ENCODE peak calls at places on chromosomes 16 and 17, in nine cellular contexts. One of them, this sample, is unnamed.

GRCh38 chr17:38416840-38417209 is 11.4 kb upstream of the ARHGAP23 start:
- DNase-seq in stimulated activated naive CD8-positive, alpha-beta T cell treated with anti-CD3 and anti-CD28 coated beads, Interleukin-15, Interleukin-2, amounts not matched to agents 100 U/mL and 50 U/mL, for 24 hours: no peak
- DNase-seq in tibial nerve: no peak
- DNase-seq in stimulated activated CD8-positive, alpha-beta memory T cell treated with anti-CD3 and anti-CD28 coated beads, Interleukin-4, amount 100 ng/mL, for 4 hours: no peak
- DNase-seq in H1: no peak
- DNase-seq in stimulated activated CD4-positive, alpha-beta T cell treated with anti-CD3 and anti-CD28 coated beads, Interleukin-12 subunit alpha, Interleukin-12 subunit beta, amount 100 ng/mL, for 48 hours: no peak
- DNase-seq in gastrocnemius medialis: no peak
- DNase-seq in PC-3: no peak
- DNase-seq in ovary: no peak
- DNase-seq in this sample: no peak

GRCh38 chr16:84331998-84332780 is 36.1 kb upstream of the ATP2C2 start:
- DNase-seq in stimulated activated naive CD8-positive, alpha-beta T cell treated with anti-CD3 and anti-CD28 coated beads, Interleukin-15, Interleukin-2, amounts not matched to agents 100 U/mL and 50 U/mL, for 24 hours: no peak
- DNase-seq in tibial nerve: no peak
- DNase-seq in stimulated activated CD8-positive, alpha-beta memory T cell treated with anti-CD3 and anti-CD28 coated beads, Interleukin-4, amount 100 ng/mL, for 4 hours: no peak
- DNase-seq in H1: no peak
- DNase-seq in stimulated activated CD4-positive, alpha-beta T cell treated with anti-CD3 and anti-CD28 coated beads, Interleukin-12 subunit alpha, Interleukin-12 subunit beta, amount 100 ng/mL, for 48 hours: no peak
- DNase-seq in gastrocnemius medialis: no peak
- DNase-seq in PC-3: peak; percentile 48
- DNase-seq in ovary: no peak
- DNase-seq in this sample: no peak

GRCh38 chr17:1031711-1032110 is 34.8 kb downstream of the TIMM22 start:
- DNase-seq in stimulated activated naive CD8-positive, alpha-beta T cell treated with anti-CD3 and anti-CD28 coated beads, Interleukin-15, Interleukin-2, amounts not matched to agents 100 U/mL and 50 U/mL, for 24 hours: no peak
- DNase-seq in tibial nerve: no peak
- DNase-seq in stimulated activated CD8-positive, alpha-beta memory T cell treated with anti-CD3 and anti-CD28 coated beads, Interleukin-4, amount 100 ng/mL, for 4 hours: no peak
- DNase-seq in H1: peak; percentile 73
- DNase-seq in stimulated activated CD4-positive, alpha-beta T cell treated with anti-CD3 and anti-CD28 coated beads, Interleukin-12 subunit alpha, Interleukin-12 subunit beta, amount 100 ng/mL, for 48 hours: no peak
- DNase-seq in gastrocnemius medialis: no peak
- DNase-seq in PC-3: no peak
- DNase-seq in ovary: peak; percentile 85
- DNase-seq in this sample: no peak

GRCh38 chr17:62933986-62934385 is 32.0 kb upstream of the TANC2 start:
- DNase-seq in stimulated activated naive CD8-positive, alpha-beta T cell treated with anti-CD3 and anti-CD28 coated beads, Interleukin-15, Interleukin-2, amounts not matched to agents 100 U/mL and 50 U/mL, for 24 hours: no peak
- DNase-seq in tibial nerve: no peak
- DNase-seq in stimulated activated CD8-positive, alpha-beta memory T cell treated with anti-CD3 and anti-CD28 coated beads, Interleukin-4, amount 100 ng/mL, for 4 hours: no peak
- DNase-seq in H1: no peak
- DNase-seq in stimulated activated CD4-positive, alpha-beta T cell treated with anti-CD3 and anti-CD28 coated beads, Interleukin-12 subunit alpha, Interleukin-12 subunit beta, amount 100 ng/mL, for 48 hours: no peak
- DNase-seq in gastrocnemius medialis: no peak
- DNase-seq in PC-3: no peak
- DNase-seq in ovary: no peak
- DNase-seq in this sample: no peak

GRCh38 chr16:27980076-27980775 is 83.3 kb downstream of the GSG1L start:
- DNase-seq in stimulated activated naive CD8-positive, alpha-beta T cell treated with anti-CD3 and anti-CD28 coated beads, Interleukin-15, Interleukin-2, amounts not matched to agents 100 U/mL and 50 U/mL, for 24 hours: no peak
- DNase-seq in tibial nerve: no peak
- DNase-seq in stimulated activated CD8-positive, alpha-beta memory T cell treated with anti-CD3 and anti-CD28 coated beads, Interleukin-4, amount 100 ng/mL, for 4 hours: no peak
- DNase-seq in H1: no peak
- DNase-seq in stimulated activated CD4-positive, alpha-beta T cell treated with anti-CD3 and anti-CD28 coated beads, Interleukin-12 subunit alpha, Interleukin-12 subunit beta, amount 100 ng/mL, for 48 hours: no peak
- DNase-seq in gastrocnemius medialis: no peak
- DNase-seq in PC-3: no peak
- DNase-seq in ovary: no peak
- DNase-seq in this sample: no peak

GRCh38 chr17:28925912-28926365 is 23.1 kb upstream of the DHRS13 start:
- DNase-seq in stimulated activated naive CD8-positive, alpha-beta T cell treated with anti-CD3 and anti-CD28 coated beads, Interleukin-15, Interleukin-2, amounts not matched to agents 100 U/mL and 50 U/mL, for 24 hours: peak; percentile 31
- DNase-seq in tibial nerve: no peak
- DNase-seq in stimulated activated CD8-positive, alpha-beta memory T cell treated with anti-CD3 and anti-CD28 coated beads, Interleukin-4, amount 100 ng/mL, for 4 hours: no peak
- DNase-seq in H1: no peak
- DNase-seq in stimulated activated CD4-positive, alpha-beta T cell treated with anti-CD3 and anti-CD28 coated beads, Interleukin-12 subunit alpha, Interleukin-12 subunit beta, amount 100 ng/mL, for 48 hours: peak; percentile 13
- DNase-seq in gastrocnemius medialis: no peak
- DNase-seq in PC-3: peak; percentile 74
- DNase-seq in ovary: no peak
- DNase-seq in this sample: no peak

GRCh38 chr16:27310576-27311448 is 3.0 kb upstream of the IL4R start:
- DNase-seq in stimulated activated naive CD8-positive, alpha-beta T cell treated with anti-CD3 and anti-CD28 coated beads, Interleukin-15, Interleukin-2, amounts not matched to agents 100 U/mL and 50 U/mL, for 24 hours: no peak
- DNase-seq in tibial nerve: no peak
- DNase-seq in stimulated activated CD8-positive, alpha-beta memory T cell treated with anti-CD3 and anti-CD28 coated beads, Interleukin-4, amount 100 ng/mL, for 4 hours: no peak
- DNase-seq in H1: no peak
- DNase-seq in stimulated activated CD4-positive, alpha-beta T cell treated with anti-CD3 and anti-CD28 coated beads, Interleukin-12 subunit alpha, Interleukin-12 subunit beta, amount 100 ng/mL, for 48 hours: no peak
- DNase-seq in gastrocnemius medialis: no peak
- DNase-seq in PC-3: no peak
- DNase-seq in ovary: no peak
- DNase-seq in this sample: no peak

GRCh38 chr17:1714488-1714979 is 4.4 kb upstream of the TLCD2 start:
- DNase-seq in stimulated activated naive CD8-positive, alpha-beta T cell treated with anti-CD3 and anti-CD28 coated beads, Interleukin-15, Interleukin-2, amounts not matched to agents 100 U/mL and 50 U/mL, for 24 hours: peak; percentile 45
- DNase-seq in tibial nerve: peak; percentile 99
- DNase-seq in stimulated activated CD8-positive, alpha-beta memory T cell treated with anti-CD3 and anti-CD28 coated beads, Interleukin-4, amount 100 ng/mL, for 4 hours: no peak
- DNase-seq in H1: peak; percentile 92
- DNase-seq in stimulated activated CD4-positive, alpha-beta T cell treated with anti-CD3 and anti-CD28 coated beads, Interleukin-12 subunit alpha, Interleukin-12 subunit beta, amount 100 ng/mL, for 48 hours: no peak
- DNase-seq in gastrocnemius medialis: peak; percentile 98
- DNase-seq in PC-3: peak; percentile 93
- DNase-seq in ovary: peak; percentile 99
- DNase-seq in this sample: peak; percentile 35

GRCh38 chr17:64336760-64337413 is 53.8 kb downstream of the PECAM1 start:
- DNase-seq in stimulated activated naive CD8-positive, alpha-beta T cell treated with anti-CD3 and anti-CD28 coated beads, Interleukin-15, Interleukin-2, amounts not matched to agents 100 U/mL and 50 U/mL, for 24 hours: no peak
- DNase-seq in tibial nerve: no peak
- DNase-seq in stimulated activated CD8-positive, alpha-beta memory T cell treated with anti-CD3 and anti-CD28 coated beads, Interleukin-4, amount 100 ng/mL, for 4 hours: no peak
- DNase-seq in H1: peak; percentile 49
- DNase-seq in stimulated activated CD4-positive, alpha-beta T cell treated with anti-CD3 and anti-CD28 coated beads, Interleukin-12 subunit alpha, Interleukin-12 subunit beta, amount 100 ng/mL, for 48 hours: no peak
- DNase-seq in gastrocnemius medialis: no peak
- DNase-seq in PC-3: no peak
- DNase-seq in ovary: no peak
- DNase-seq in this sample: no peak

GRCh38 chr17:62751350-62751691 is 56.8 kb downstream of the MARCHF10 start:
- DNase-seq in stimulated activated naive CD8-positive, alpha-beta T cell treated with anti-CD3 and anti-CD28 coated beads, Interleukin-15, Interleukin-2, amounts not matched to agents 100 U/mL and 50 U/mL, for 24 hours: no peak
- DNase-seq in tibial nerve: no peak
- DNase-seq in stimulated activated CD8-positive, alpha-beta memory T cell treated with anti-CD3 and anti-CD28 coated beads, Interleukin-4, amount 100 ng/mL, for 4 hours: no peak
- DNase-seq in H1: no peak
- DNase-seq in stimulated activated CD4-positive, alpha-beta T cell treated with anti-CD3 and anti-CD28 coated beads, Interleukin-12 subunit alpha, Interleukin-12 subunit beta, amount 100 ng/mL, for 48 hours: no peak
- DNase-seq in gastrocnemius medialis: no peak
- DNase-seq in PC-3: no peak
- DNase-seq in ovary: no peak
- DNase-seq in this sample: no peak

GRCh38 chr16:31005350-31006085 is 4.9 kb downstream of the STX1B start:
- DNase-seq in stimulated activated naive CD8-positive, alpha-beta T cell treated with anti-CD3 and anti-CD28 coated beads, Interleukin-15, Interleukin-2, amounts not matched to agents 100 U/mL and 50 U/mL, for 24 hours: no peak
- DNase-seq in tibial nerve: no peak
- DNase-seq in stimulated activated CD8-positive, alpha-beta memory T cell treated with anti-CD3 and anti-CD28 coated beads, Interleukin-4, amount 100 ng/mL, for 4 hours: no peak
- DNase-seq in H1: no peak
- DNase-seq in stimulated activated CD4-positive, alpha-beta T cell treated with anti-CD3 and anti-CD28 coated beads, Interleukin-12 subunit alpha, Interleukin-12 subunit beta, amount 100 ng/mL, for 48 hours: no peak
- DNase-seq in gastrocnemius medialis: no peak
- DNase-seq in PC-3: no peak
- DNase-seq in ovary: no peak
- DNase-seq in this sample: no peak

GRCh38 chr17:1274243-1274608 is 4.0 kb downstream of the BHLHA9 start:
- DNase-seq in stimulated activated naive CD8-positive, alpha-beta T cell treated with anti-CD3 and anti-CD28 coated beads, Interleukin-15, Interleukin-2, amounts not matched to agents 100 U/mL and 50 U/mL, for 24 hours: no peak
- DNase-seq in tibial nerve: no peak
- DNase-seq in stimulated activated CD8-positive, alpha-beta memory T cell treated with anti-CD3 and anti-CD28 coated beads, Interleukin-4, amount 100 ng/mL, for 4 hours: no peak
- DNase-seq in H1: no peak
- DNase-seq in stimulated activated CD4-positive, alpha-beta T cell treated with anti-CD3 and anti-CD28 coated beads, Interleukin-12 subunit alpha, Interleukin-12 subunit beta, amount 100 ng/mL, for 48 hours: no peak
- DNase-seq in gastrocnemius medialis: no peak
- DNase-seq in PC-3: no peak
- DNase-seq in ovary: no peak
- DNase-seq in this sample: no peak

GRCh38 chr17:47987240-47987835 is 16.4 kb downstream of the CDK5RAP3 start:
- DNase-seq in stimulated activated naive CD8-positive, alpha-beta T cell treated with anti-CD3 and anti-CD28 coated beads, Interleukin-15, Interleukin-2, amounts not matched to agents 100 U/mL and 50 U/mL, for 24 hours: no peak
- DNase-seq in tibial nerve: no peak
- DNase-seq in stimulated activated CD8-positive, alpha-beta memory T cell treated with anti-CD3 and anti-CD28 coated beads, Interleukin-4, amount 100 ng/mL, for 4 hours: no peak
- DNase-seq in H1: peak; percentile 60
- DNase-seq in stimulated activated CD4-positive, alpha-beta T cell treated with anti-CD3 and anti-CD28 coated beads, Interleukin-12 subunit alpha, Interleukin-12 subunit beta, amount 100 ng/mL, for 48 hours: no peak
- DNase-seq in gastrocnemius medialis: no peak
- DNase-seq in PC-3: no peak
- DNase-seq in ovary: no peak
- DNase-seq in this sample: peak; percentile 31

GRCh38 chr17:40364121-40364861 is at the start of gene GJD3:
- DNase-seq in stimulated activated naive CD8-positive, alpha-beta T cell treated with anti-CD3 and anti-CD28 coated beads, Interleukin-15, Interleukin-2, amounts not matched to agents 100 U/mL and 50 U/mL, for 24 hours: no peak
- DNase-seq in tibial nerve: no peak
- DNase-seq in stimulated activated CD8-positive, alpha-beta memory T cell treated with anti-CD3 and anti-CD28 coated beads, Interleukin-4, amount 100 ng/mL, for 4 hours: no peak
- DNase-seq in H1: peak; percentile 81
- DNase-seq in stimulated activated CD4-positive, alpha-beta T cell treated with anti-CD3 and anti-CD28 coated beads, Interleukin-12 subunit alpha, Interleukin-12 subunit beta, amount 100 ng/mL, for 48 hours: no peak
- DNase-seq in gastrocnemius medialis: no peak
- DNase-seq in PC-3: no peak
- DNase-seq in ovary: no peak
- DNase-seq in this sample: no peak